ENCODE peak calls at places on chromosomes 4 and X, in nine cellular contexts. One of them, this sample, is unnamed.

GRCh38 chrX:73262991-73263390 is 48.3 kb upstream of the NAP1L2 start:
- DNase-seq in germinal center: no peak
- DNase-seq in activated CD4-positive, CD25-positive, alpha-beta regulatory T cell treated with anti-CD3 and anti-CD28 coated beads, Interleukin-2, amount 50 U/mL, for 72 hours: no peak
- DNase-seq in lung microvascular endothelial cell: peak
- DNase-seq in B cell: peak
- DNase-seq in NCI-H1436: peak
- DNase-seq in A172: no peak
- DNase-seq in CD8-positive, alpha-beta T cell: no peak
- DNase-seq in frontal cortex: peak
- DNase-seq in this sample: no peak

GRCh38 chrX:41889317-41890025 is 33.9 kb downstream of the CASK start:
- DNase-seq in germinal center: no peak
- DNase-seq in activated CD4-positive, CD25-positive, alpha-beta regulatory T cell treated with anti-CD3 and anti-CD28 coated beads, Interleukin-2, amount 50 U/mL, for 72 hours: no peak
- DNase-seq in lung microvascular endothelial cell: peak
- DNase-seq in B cell: no peak
- DNase-seq in NCI-H1436: no peak
- DNase-seq in A172: peak
- DNase-seq in CD8-positive, alpha-beta T cell: no peak
- DNase-seq in frontal cortex: no peak
- DNase-seq in this sample: no peak

GRCh38 chr4:159097785-159098184 is 5.1 kb upstream of the RAPGEF2 start:
- DNase-seq in germinal center: no peak
- DNase-seq in activated CD4-positive, CD25-positive, alpha-beta regulatory T cell treated with anti-CD3 and anti-CD28 coated beads, Interleukin-2, amount 50 U/mL, for 72 hours: no peak
- DNase-seq in lung microvascular endothelial cell: no peak
- DNase-seq in B cell: no peak
- DNase-seq in NCI-H1436: no peak
- DNase-seq in A172: no peak
- DNase-seq in CD8-positive, alpha-beta T cell: no peak
- DNase-seq in frontal cortex: no peak
- DNase-seq in this sample: no peak

GRCh38 chrX:41759817-41760216 is 35.8 kb downstream of the GPR82 start:
- DNase-seq in germinal center: no peak
- DNase-seq in activated CD4-positive, CD25-positive, alpha-beta regulatory T cell treated with anti-CD3 and anti-CD28 coated beads, Interleukin-2, amount 50 U/mL, for 72 hours: no peak
- DNase-seq in lung microvascular endothelial cell: peak
- DNase-seq in B cell: peak
- DNase-seq in NCI-H1436: no peak
- DNase-seq in A172: no peak
- DNase-seq in CD8-positive, alpha-beta T cell: no peak
- DNase-seq in frontal cortex: no peak
- DNase-seq in this sample: no peak

GRCh38 chrX:71871367-71871766 is 39.3 kb upstream of the NHSL2 start:
- DNase-seq in germinal center: no peak
- DNase-seq in activated CD4-positive, CD25-positive, alpha-beta regulatory T cell treated with anti-CD3 and anti-CD28 coated beads, Interleukin-2, amount 50 U/mL, for 72 hours: no peak
- DNase-seq in lung microvascular endothelial cell: no peak
- DNase-seq in B cell: no peak
- DNase-seq in NCI-H1436: no peak
- DNase-seq in A172: peak
- DNase-seq in CD8-positive, alpha-beta T cell: no peak
- DNase-seq in frontal cortex: no peak
- DNase-seq in this sample: no peak

GRCh38 chr4:94344457-94344856 is 1.8 kb upstream of the HPGDS start:
- DNase-seq in germinal center: no peak
- DNase-seq in activated CD4-positive, CD25-positive, alpha-beta regulatory T cell treated with anti-CD3 and anti-CD28 coated beads, Interleukin-2, amount 50 U/mL, for 72 hours: no peak
- DNase-seq in lung microvascular endothelial cell: no peak
- DNase-seq in B cell: no peak
- DNase-seq in NCI-H1436: no peak
- DNase-seq in A172: no peak
- DNase-seq in CD8-positive, alpha-beta T cell: no peak
- DNase-seq in frontal cortex: no peak
- DNase-seq in this sample: no peak

GRCh38 chrX:6812087-6812486 is 277.2 kb upstream of the VCX3A start:
- DNase-seq in germinal center: no peak
- DNase-seq in activated CD4-positive, CD25-positive, alpha-beta regulatory T cell treated with anti-CD3 and anti-CD28 coated beads, Interleukin-2, amount 50 U/mL, for 72 hours: no peak
- DNase-seq in lung microvascular endothelial cell: no peak
- DNase-seq in B cell: no peak
- DNase-seq in NCI-H1436: no peak
- DNase-seq in A172: no peak
- DNase-seq in CD8-positive, alpha-beta T cell: no peak
- DNase-seq in frontal cortex: no peak
- DNase-seq in this sample: no peak

GRCh38 chrX:154091678-154092077 is 5.8 kb downstream of the MECP2 start:
- DNase-seq in germinal center: no peak
- DNase-seq in activated CD4-positive, CD25-positive, alpha-beta regulatory T cell treated with anti-CD3 and anti-CD28 coated beads, Interleukin-2, amount 50 U/mL, for 72 hours: no peak
- DNase-seq in lung microvascular endothelial cell: no peak
- DNase-seq in B cell: no peak
- DNase-seq in NCI-H1436: no peak
- DNase-seq in A172: no peak
- DNase-seq in CD8-positive, alpha-beta T cell: no peak
- DNase-seq in frontal cortex: no peak
- DNase-seq in this sample: no peak

GRCh38 chrX:72576161-72576896 is 3.7 kb upstream of the HDAC8 start:
- DNase-seq in germinal center: no peak
- DNase-seq in activated CD4-positive, CD25-positive, alpha-beta regulatory T cell treated with anti-CD3 and anti-CD28 coated beads, Interleukin-2, amount 50 U/mL, for 72 hours: no peak
- DNase-seq in lung microvascular endothelial cell: no peak
- DNase-seq in B cell: no peak
- DNase-seq in NCI-H1436: no peak
- DNase-seq in A172: no peak
- DNase-seq in CD8-positive, alpha-beta T cell: no peak
- DNase-seq in frontal cortex: no peak
- DNase-seq in this sample: no peak

GRCh38 chr4:1622956-1623355 is 61.2 kb downstream of the FAM53A start:
- DNase-seq in germinal center: no peak
- DNase-seq in activated CD4-positive, CD25-positive, alpha-beta regulatory T cell treated with anti-CD3 and anti-CD28 coated beads, Interleukin-2, amount 50 U/mL, for 72 hours: no peak
- DNase-seq in lung microvascular endothelial cell: no peak
- DNase-seq in B cell: no peak
- DNase-seq in NCI-H1436: no peak
- DNase-seq in A172: no peak
- DNase-seq in CD8-positive, alpha-beta T cell: no peak
- DNase-seq in frontal cortex: no peak
- DNase-seq in this sample: no peak

GRCh38 chrX:154696328-154697045 is 43.1 kb upstream of the CTAG2 start:
- DNase-seq in germinal center: no peak
- DNase-seq in activated CD4-positive, CD25-positive, alpha-beta regulatory T cell treated with anti-CD3 and anti-CD28 coated beads, Interleukin-2, amount 50 U/mL, for 72 hours: no peak
- DNase-seq in lung microvascular endothelial cell: peak
- DNase-seq in B cell: no peak
- DNase-seq in NCI-H1436: no peak
- DNase-seq in A172: peak
- DNase-seq in CD8-positive, alpha-beta T cell: no peak
- DNase-seq in frontal cortex: peak
- DNase-seq in this sample: no peak

GRCh38 chr4:74297556-74297955 is 10.7 kb upstream of the EPGN start:
- DNase-seq in germinal center: peak
- DNase-seq in activated CD4-positive, CD25-positive, alpha-beta regulatory T cell treated with anti-CD3 and anti-CD28 coated beads, Interleukin-2, amount 50 U/mL, for 72 hours: no peak
- DNase-seq in lung microvascular endothelial cell: no peak
- DNase-seq in B cell: no peak
- DNase-seq in NCI-H1436: no peak
- DNase-seq in A172: no peak
- DNase-seq in CD8-positive, alpha-beta T cell: no peak
- DNase-seq in frontal cortex: no peak
- DNase-seq in this sample: no peak

GRCh38 chr4:136562842-136563241 is 969.5 kb downstream of the PCDH18 start:
- DNase-seq in germinal center: no peak
- DNase-seq in activated CD4-positive, CD25-positive, alpha-beta regulatory T cell treated with anti-CD3 and anti-CD28 coated beads, Interleukin-2, amount 50 U/mL, for 72 hours: no peak
- DNase-seq in lung microvascular endothelial cell: no peak
- DNase-seq in B cell: no peak
- DNase-seq in NCI-H1436: no peak
- DNase-seq in A172: peak
- DNase-seq in CD8-positive, alpha-beta T cell: no peak
- DNase-seq in frontal cortex: no peak
- DNase-seq in this sample: no peak

GRCh38 chr4:147822128-147822527 is 90.2 kb downstream of the ARHGAP10 start:
- DNase-seq in germinal center: no peak
- DNase-seq in activated CD4-positive, CD25-positive, alpha-beta regulatory T cell treated with anti-CD3 and anti-CD28 coated beads, Interleukin-2, amount 50 U/mL, for 72 hours: no peak
- DNase-seq in lung microvascular endothelial cell: peak
- DNase-seq in B cell: no peak
- DNase-seq in NCI-H1436: peak
- DNase-seq in A172: no peak
- DNase-seq in CD8-positive, alpha-beta T cell: no peak
- DNase-seq in frontal cortex: no peak
- DNase-seq in this sample: no peak

GRCh38 chr4:72418458-72418857 is 150.6 kb downstream of the ADAMTS3 start:
- DNase-seq in germinal center: no peak
- DNase-seq in activated CD4-positive, CD25-positive, alpha-beta regulatory T cell treated with anti-CD3 and anti-CD28 coated beads, Interleukin-2, amount 50 U/mL, for 72 hours: no peak
- DNase-seq in lung microvascular endothelial cell: peak
- DNase-seq in B cell: no peak
- DNase-seq in NCI-H1436: peak
- DNase-seq in A172: peak
- DNase-seq in CD8-positive, alpha-beta T cell: no peak
- DNase-seq in frontal cortex: no peak
- DNase-seq in this sample: peak

GRCh38 chrX:120144178-120144844 is 14.1 kb upstream of the RHOXF2 start:
- DNase-seq in germinal center: no peak
- DNase-seq in activated CD4-positive, CD25-positive, alpha-beta regulatory T cell treated with anti-CD3 and anti-CD28 coated beads, Interleukin-2, amount 50 U/mL, for 72 hours: no peak
- DNase-seq in lung microvascular endothelial cell: no peak
- DNase-seq in B cell: no peak
- DNase-seq in NCI-H1436: no peak
- DNase-seq in A172: no peak
- DNase-seq in CD8-positive, alpha-beta T cell: no peak
- DNase-seq in frontal cortex: no peak
- DNase-seq in this sample: no peak

GRCh38 chr4:185134176-185134869 is 8.7 kb upstream of the SLC25A4 start:
- DNase-seq in germinal center: peak
- DNase-seq in activated CD4-positive, CD25-positive, alpha-beta regulatory T cell treated with anti-CD3 and anti-CD28 coated beads, Interleukin-2, amount 50 U/mL, for 72 hours: no peak
- DNase-seq in lung microvascular endothelial cell: peak
- DNase-seq in B cell: peak
- DNase-seq in NCI-H1436: peak
- DNase-seq in A172: peak
- DNase-seq in CD8-positive, alpha-beta T cell: no peak
- DNase-seq in frontal cortex: peak
- DNase-seq in this sample: no peak

GRCh38 chr4:145804134-145804533 is 124.2 kb downstream of the C4orf51 start:
- DNase-seq in germinal center: no peak
- DNase-seq in activated CD4-positive, CD25-positive, alpha-beta regulatory T cell treated with anti-CD3 and anti-CD28 coated beads, Interleukin-2, amount 50 U/mL, for 72 hours: no peak
- DNase-seq in lung microvascular endothelial cell: peak
- DNase-seq in B cell: no peak
- DNase-seq in NCI-H1436: no peak
- DNase-seq in A172: peak
- DNase-seq in CD8-positive, alpha-beta T cell: no peak
- DNase-seq in frontal cortex: no peak
- DNase-seq in this sample: no peak

GRCh38 chr4:76016383-76016782 is 6.9 kb downstream of the CXCL10 start:
- DNase-seq in germinal center: no peak
- DNase-seq in activated CD4-positive, CD25-positive, alpha-beta regulatory T cell treated with anti-CD3 and anti-CD28 coated beads, Interleukin-2, amount 50 U/mL, for 72 hours: no peak
- DNase-seq in lung microvascular endothelial cell: no peak
- DNase-seq in B cell: no peak
- DNase-seq in NCI-H1436: no peak
- DNase-seq in A172: no peak
- DNase-seq in CD8-positive, alpha-beta T cell: no peak
- DNase-seq in frontal cortex: no peak
- DNase-seq in this sample: no peak

GRCh38 chr4:70858454-70858853 is 18.8 kb upstream of the GRSF1 start:
- DNase-seq in germinal center: no peak
- DNase-seq in activated CD4-positive, CD25-positive, alpha-beta regulatory T cell treated with anti-CD3 and anti-CD28 coated beads, Interleukin-2, amount 50 U/mL, for 72 hours: no peak
- DNase-seq in lung microvascular endothelial cell: no peak
- DNase-seq in B cell: no peak
- DNase-seq in NCI-H1436: no peak
- DNase-seq in A172: no peak
- DNase-seq in CD8-positive, alpha-beta T cell: no peak
- DNase-seq in frontal cortex: no peak
- DNase-seq in this sample: no peak

GRCh38 chr4:83109480-83110221 is 4.9 kb downstream of the PLAC8 start:
- DNase-seq in germinal center: peak
- DNase-seq in activated CD4-positive, CD25-positive, alpha-beta regulatory T cell treated with anti-CD3 and anti-CD28 coated beads, Interleukin-2, amount 50 U/mL, for 72 hours: peak
- DNase-seq in lung microvascular endothelial cell: peak
- DNase-seq in B cell: peak
- DNase-seq in NCI-H1436: peak
- DNase-seq in A172: no peak
- DNase-seq in CD8-positive, alpha-beta T cell: peak
- DNase-seq in frontal cortex: peak
- DNase-seq in this sample: peak

GRCh38 chr4:32192363-32192762 is 1472.2 kb downstream of the PCDH7 start:
- DNase-seq in germinal center: no peak
- DNase-seq in activated CD4-positive, CD25-positive, alpha-beta regulatory T cell treated with anti-CD3 and anti-CD28 coated beads, Interleukin-2, amount 50 U/mL, for 72 hours: no peak
- DNase-seq in lung microvascular endothelial cell: no peak
- DNase-seq in B cell: no peak
- DNase-seq in NCI-H1436: no peak
- DNase-seq in A172: no peak
- DNase-seq in CD8-positive, alpha-beta T cell: no peak
- DNase-seq in frontal cortex: no peak
- DNase-seq in this sample: no peak

GRCh38 chrX:17706676-17707075 is 30.6 kb upstream of the SCML1 start:
- DNase-seq in germinal center: no peak
- DNase-seq in activated CD4-positive, CD25-positive, alpha-beta regulatory T cell treated with anti-CD3 and anti-CD28 coated beads, Interleukin-2, amount 50 U/mL, for 72 hours: no peak
- DNase-seq in lung microvascular endothelial cell: no peak
- DNase-seq in B cell: no peak
- DNase-seq in NCI-H1436: no peak
- DNase-seq in A172: peak
- DNase-seq in CD8-positive, alpha-beta T cell: no peak
- DNase-seq in frontal cortex: no peak
- DNase-seq in this sample: no peak

GRCh38 chr4:13539047-13539720 is 5.1 kb downstream of the NKX3-2 start:
- DNase-seq in germinal center: no peak
- DNase-seq in activated CD4-positive, CD25-positive, alpha-beta regulatory T cell treated with anti-CD3 and anti-CD28 coated beads, Interleukin-2, amount 50 U/mL, for 72 hours: no peak
- DNase-seq in lung microvascular endothelial cell: no peak
- DNase-seq in B cell: no peak
- DNase-seq in NCI-H1436: no peak
- DNase-seq in A172: no peak
- DNase-seq in CD8-positive, alpha-beta T cell: no peak
- DNase-seq in frontal cortex: peak
- DNase-seq in this sample: no peak

GRCh38 chr4:52670739-52671138 is 11.6 kb upstream of the USP46 start:
- DNase-seq in germinal center: no peak
- DNase-seq in activated CD4-positive, CD25-positive, alpha-beta regulatory T cell treated with anti-CD3 and anti-CD28 coated beads, Interleukin-2, amount 50 U/mL, for 72 hours: no peak
- DNase-seq in lung microvascular endothelial cell: no peak
- DNase-seq in B cell: no peak
- DNase-seq in NCI-H1436: no peak
- DNase-seq in A172: no peak
- DNase-seq in CD8-positive, alpha-beta T cell: no peak
- DNase-seq in frontal cortex: no peak
- DNase-seq in this sample: no peak

GRCh38 chr4:185456131-185456530 is 15.4 kb downstream of the CCDC110 start:
- DNase-seq in germinal center: no peak
- DNase-seq in activated CD4-positive, CD25-positive, alpha-beta regulatory T cell treated with anti-CD3 and anti-CD28 coated beads, Interleukin-2, amount 50 U/mL, for 72 hours: no peak
- DNase-seq in lung microvascular endothelial cell: no peak
- DNase-seq in B cell: no peak
- DNase-seq in NCI-H1436: no peak
- DNase-seq in A172: no peak
- DNase-seq in CD8-positive, alpha-beta T cell: no peak
- DNase-seq in frontal cortex: no peak
- DNase-seq in this sample: no peak

GRCh38 chr4:168831919-168832745 is 177.9 kb downstream of the CBR4 start:
- DNase-seq in germinal center: peak
- DNase-seq in activated CD4-positive, CD25-positive, alpha-beta regulatory T cell treated with anti-CD3 and anti-CD28 coated beads, Interleukin-2, amount 50 U/mL, for 72 hours: peak
- DNase-seq in lung microvascular endothelial cell: peak
- DNase-seq in B cell: peak
- DNase-seq in NCI-H1436: peak
- DNase-seq in A172: peak
- DNase-seq in CD8-positive, alpha-beta T cell: peak
- DNase-seq in frontal cortex: peak
- DNase-seq in this sample: no peak

GRCh38 chr4:75169020-75169814 is 236.3 kb downstream of the PARM1 start:
- DNase-seq in germinal center: no peak
- DNase-seq in activated CD4-positive, CD25-positive, alpha-beta regulatory T cell treated with anti-CD3 and anti-CD28 coated beads, Interleukin-2, amount 50 U/mL, for 72 hours: no peak
- DNase-seq in lung microvascular endothelial cell: no peak
- DNase-seq in B cell: no peak
- DNase-seq in NCI-H1436: no peak
- DNase-seq in A172: no peak
- DNase-seq in CD8-positive, alpha-beta T cell: no peak
- DNase-seq in frontal cortex: no peak
- DNase-seq in this sample: peak

GRCh38 chr4:48109413-48110263 is 24.4 kb downstream of the TXK start:
- DNase-seq in germinal center: peak
- DNase-seq in activated CD4-positive, CD25-positive, alpha-beta regulatory T cell treated with anti-CD3 and anti-CD28 coated beads, Interleukin-2, amount 50 U/mL, for 72 hours: no peak
- DNase-seq in lung microvascular endothelial cell: peak
- DNase-seq in B cell: peak
- DNase-seq in NCI-H1436: peak
- DNase-seq in A172: peak
- DNase-seq in CD8-positive, alpha-beta T cell: no peak
- DNase-seq in frontal cortex: no peak
- DNase-seq in this sample: peak

GRCh38 chrX:32530802-32531403 is 680.4 kb downstream of the DMD start:
- DNase-seq in germinal center: no peak
- DNase-seq in activated CD4-positive, CD25-positive, alpha-beta regulatory T cell treated with anti-CD3 and anti-CD28 coated beads, Interleukin-2, amount 50 U/mL, for 72 hours: no peak
- DNase-seq in lung microvascular endothelial cell: peak
- DNase-seq in B cell: peak
- DNase-seq in NCI-H1436: no peak
- DNase-seq in A172: peak
- DNase-seq in CD8-positive, alpha-beta T cell: no peak
- DNase-seq in frontal cortex: no peak
- DNase-seq in this sample: no peak

GRCh38 chr4:4185528-4185927 is 41.2 kb downstream of the OTOP1 start:
- DNase-seq in germinal center: no peak
- DNase-seq in activated CD4-positive, CD25-positive, alpha-beta regulatory T cell treated with anti-CD3 and anti-CD28 coated beads, Interleukin-2, amount 50 U/mL, for 72 hours: no peak
- DNase-seq in lung microvascular endothelial cell: no peak
- DNase-seq in B cell: no peak
- DNase-seq in NCI-H1436: no peak
- DNase-seq in A172: no peak
- DNase-seq in CD8-positive, alpha-beta T cell: no peak
- DNase-seq in frontal cortex: no peak
- DNase-seq in this sample: no peak